ENCODE peak calls at places on chromosomes 1 and 21, in seven cellular contexts. F is CD8-positive, alpha-beta T cell; M is stimulated activated naive CD8-positive, alpha-beta T cell treated with anti-CD3 and anti-CD28 coated beads, Interleukin-15, amount 100 ng/mL, for 72 hours; U is HT1080; E is HFF-Myc; L is activated naive CD8-positive, alpha-beta T cell treated with anti-CD3 and anti-CD28 coated beads, Interleukin-2, amount 10 ng/mL, durations not matched to agents 7 days and 5 days; J is activated T-cell treated with anti-CD3 and anti-CD28 coated beads for 1 hour. Y is an unnamed sample.

GRCh38 chr1:235207202-235207565 is 46.1 kb upstream of the RBM34 start:
- DNase-seq in F (peak), L (peak), J (peak), E (no peak), U (peak), M (peak), Y (peak)

GRCh38 chr1:10932088-10932487 is 80.4 kb upstream of the TARDBP start:
- DNase-seq in J (no peak), U (no peak), E (no peak), M (peak), L (no peak), F (no peak), Y (peak)

GRCh38 chr1:93021539-93022134 is 57.4 kb upstream of the MTF2 start:
- DNase-seq in L (no peak), U (peak), E (peak), M (no peak), J (no peak), F (peak), Y (no peak)

GRCh38 chr21:16305686-16306085 is 575.9 kb downstream of the USP25 start:
- DNase-seq in U (no peak), M (no peak), L (no peak), E (no peak), F (no peak), J (no peak), Y (no peak)

GRCh38 chr1:151371744-151372410 is 628 bp downstream of the SELENBP1 start:
- DNase-seq in L (no peak), E (no peak), M (no peak), F (no peak), J (no peak), U (no peak), Y (no peak)

GRCh38 chr1:159008744-159009188 is 941 bp upstream of the IFI16 start:
- DNase-seq in L (peak), J (peak), M (peak), E (no peak), U (peak), F (peak), Y (peak)

GRCh38 chr1:40984531-40984930 is 5.0 kb downstream of the CTPS1 start:
- DNase-seq in E (no peak), J (no peak), M (no peak), L (no peak), U (no peak), F (no peak), Y (no peak)

GRCh38 chr1:24551290-24551859 is 4.5 kb upstream of the NCMAP start:
- DNase-seq in M (no peak), F (no peak), L (no peak), E (no peak), U (no peak), J (no peak), Y (no peak)

GRCh38 chr1:173536254-173536653 is 59.1 kb downstream of the PRDX6 start:
- DNase-seq in M (no peak), J (no peak), F (no peak), E (no peak), L (no peak), U (no peak), Y (no peak)

GRCh38 chr1:183911285-183911684 is 106.4 kb downstream of the RGL1 start:
- DNase-seq in J (no peak), F (no peak), U (no peak), E (no peak), M (peak), L (no peak), Y (no peak)

GRCh38 chr1:91537281-91538069 is 36.8 kb downstream of the CDC7 start:
- DNase-seq in J (no peak), F (no peak), E (no peak), U (peak), L (no peak), M (no peak), Y (no peak)

GRCh38 chr1:28602536-28603439 is 10.7 kb downstream of the RAB42 start:
- DNase-seq in E (peak), U (peak), M (peak), F (peak), L (no peak), J (no peak), Y (no peak)

GRCh38 chr1:13725714-13726175 is 25.8 kb downstream of the PRDM2 start:
- DNase-seq in U (peak), J (peak), L (no peak), F (peak), M (peak), E (no peak), Y (peak)

GRCh38 chr1:178055093-178055492 is 38.8 kb upstream of the RASAL2 start:
- DNase-seq in E (no peak), U (peak), J (no peak), F (no peak), L (no peak), M (no peak), Y (no peak)

Y was measured in activated T-helper 2 cell treated with anti-CD3 and anti-CD28 coated beads, Interferon-gamma antibody, Interleukin-2, Interleukin-4, amounts not matched to agents 10 μg/mL and 5 μg/mL and 100 μg/mL, durations not matched to agents 14 hours and 24 hours and 36 hours.